ENCODE peak calls at places on chromosomes 4 and X, in seven cellular contexts. J, O, S, I, E, U and R are unnamed samples.

GRCh38 chr4:140738111-140738510 is 18.1 kb downstream of the TBC1D9 start:
- DNase-seq in U (no peak), J (no peak), I (no peak), S (no peak), O (no peak), E (no peak), R (no peak)

GRCh38 chrX:22163306-22163705 is 109.4 kb upstream of the CBLL2 start:
- DNase-seq in I (no peak), U (no peak), S (no peak), J (no peak), O (no peak), E (no peak), R (no peak)

GRCh38 chr4:77220841-77221613 is 64.0 kb downstream of the CCNG2 start:
- DNase-seq in U (no peak), E (no peak), I (no peak), O (peak; percentile 67), J (no peak), S (no peak), R (no peak)

GRCh38 chrX:77009691-77010090 is 437.5 kb upstream of the FGF16 start:
- DNase-seq in S (no peak), J (peak; percentile 5), E (peak; percentile 21), U (no peak), I (no peak), O (peak; percentile 79), R (no peak)

GRCh38 chrX:124771292-124771691 is 424.9 kb downstream of the SH2D1A start:
- DNase-seq in S (no peak), I (no peak), U (no peak), J (no peak), O (no peak), E (no peak), R (no peak)

GRCh38 chr4:30722092-30722915 is 2.1 kb downstream of the PCDH7 start:
- DNase-seq in U (no peak), E (peak; percentile 22), O (no peak), S (peak; percentile 30), I (no peak), J (no peak), R (no peak)

GRCh38 chr4:55444822-55445221 is 49.1 kb downstream of the TMEM165 start:
- DNase-seq in J (no peak), U (peak; percentile 25), O (peak; percentile 36), I (no peak), S (no peak), E (no peak), R (no peak)

GRCh38 chr4:83657336-83657735 is 121.4 kb downstream of the GPAT3 start:
- DNase-seq in O (no peak), E (no peak), J (no peak), S (no peak), I (no peak), U (no peak), R (no peak)

GRCh38 chr4:159505275-159505975 is 402.5 kb downstream of the RAPGEF2 start:
- DNase-seq in I (no peak), S (no peak), U (peak; percentile 41), E (no peak), J (no peak), O (peak; percentile 61), R (no peak)

GRCh38 chr4:153750197-153750817 is 9.5 kb downstream of the RNF175 start:
- DNase-seq in J (peak; percentile 47), O (peak; percentile 49), U (peak; percentile 90), E (no peak), I (peak; percentile 67), S (peak; percentile 76), R (peak; percentile 82)

GRCh38 chr4:118682928-118683327 is 2.3 kb upstream of the METTL14 start:
- DNase-seq in S (no peak), E (no peak), U (peak; percentile 74), O (no peak), I (no peak), J (no peak), R (no peak)

GRCh38 chrX:2766921-2767320 is 15.1 kb downstream of the XG start:
- DNase-seq in J (no peak), O (no peak), E (no peak), U (no peak), S (no peak), I (no peak), R (no peak)

GRCh38 chr4:145178740-145179139 is 1.6 kb downstream of the OTUD4 start:
- DNase-seq in E (no peak), I (no peak), U (no peak), S (no peak), J (no peak), O (peak; percentile 3), R (no peak)

GRCh38 chrX:15293471-15293870 is 22.0 kb downstream of the ASB11 start:
- DNase-seq in U (no peak), E (no peak), O (no peak), I (no peak), S (no peak), J (no peak), R (no peak)

GRCh38 chr4:54073481-54073880 is 9.1 kb upstream of the CHIC2 start:
- DNase-seq in J (no peak), S (no peak), I (no peak), U (no peak), E (no peak), O (peak; percentile 54), R (no peak)

GRCh38 chrX:108736509-108737479 is at the start of gene IRS4:
- DNase-seq in I (peak; percentile 51), E (peak; percentile 48), O (no peak), J (no peak), S (peak; percentile 82), U (no peak), R (peak; percentile 41)

GRCh38 chrX:57267308-57267707 is 19.2 kb upstream of the FAAH2 start:
- DNase-seq in S (no peak), E (no peak), J (no peak), O (no peak), I (no peak), U (no peak), R (no peak)

GRCh38 chrX:65723706-65724105 is 56.3 kb downstream of the MSN start:
- DNase-seq in S (no peak), O (no peak), E (no peak), I (no peak), U (no peak), J (no peak), R (no peak)

GRCh38 chr4:124428648-124429047 is 283.9 kb downstream of the ANKRD50 start:
- DNase-seq in U (no peak), I (no peak), O (no peak), E (no peak), J (no peak), S (no peak), R (no peak)

GRCh38 chr4:124432500-124432899 is 280.0 kb downstream of the ANKRD50 start:
- DNase-seq in J (no peak), O (peak; percentile 72), E (no peak), I (no peak), S (no peak), U (peak; percentile 27), R (no peak)

GRCh38 chr4:124427095-124427767 is 285.3 kb downstream of the ANKRD50 start:
- DNase-seq in J (no peak), U (no peak), S (no peak), O (no peak), E (peak; percentile 65), I (no peak), R (no peak)

GRCh38 chr4:124431663-124432192 is 280.8 kb downstream of the ANKRD50 start:
- DNase-seq in E (no peak), U (no peak), O (peak; percentile 12), I (no peak), S (no peak), J (no peak), R (no peak)

DNA sequence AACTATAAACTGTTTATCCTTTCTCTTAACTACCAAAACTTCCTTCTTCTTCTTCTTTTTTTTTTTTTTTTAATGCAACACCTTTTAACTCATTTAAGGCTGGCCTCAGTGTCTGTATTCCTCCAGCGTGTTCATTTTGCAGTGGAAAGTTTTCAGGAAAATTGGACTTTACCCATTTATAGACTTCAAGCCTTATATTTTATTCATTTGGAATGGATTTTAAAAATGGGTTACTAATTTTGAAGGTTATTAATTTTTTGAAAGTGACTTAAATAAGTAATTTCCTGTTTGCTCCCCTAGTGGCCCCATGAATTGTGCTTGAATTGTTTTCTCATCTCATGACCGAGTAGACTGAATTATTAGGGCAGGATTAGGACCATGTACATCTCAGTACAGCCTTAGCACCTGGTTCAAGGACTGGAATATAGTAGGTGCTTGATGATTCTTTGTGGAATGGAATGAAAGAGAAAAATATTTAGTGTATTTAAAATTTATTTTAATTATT is 282.7 kb downstream of the ANKRD50 start:
- DNase-seq in S (no peak), I (no peak), J (no peak), U (peak; percentile 65), O (no peak), E (no peak), R (no peak)
- TF ChIP-seq CTCF in S (no peak), I (no peak), J (no peak), U (no peak), O (no peak), E (no peak), R (no peak)

DNA sequence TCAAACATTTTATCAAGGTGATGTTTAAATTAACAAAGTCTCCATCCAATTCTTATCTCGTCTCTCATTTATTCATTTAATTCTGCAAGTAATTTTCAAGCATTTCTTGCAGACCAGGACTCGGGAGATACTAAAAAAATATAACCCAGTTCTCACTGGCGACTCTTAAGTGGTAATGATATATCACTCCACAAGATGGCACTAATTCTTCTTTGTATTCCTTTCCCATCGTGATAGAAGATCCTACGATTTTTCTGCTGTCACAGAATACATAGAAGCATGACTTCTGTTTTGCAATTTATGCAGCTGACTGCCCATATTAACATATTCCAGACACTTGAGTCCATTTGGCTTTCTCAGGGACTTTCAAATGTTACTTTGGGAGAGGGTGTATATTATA is 64.0 kb upstream of the FGF13 start:
- DNase-seq in I (no peak), O (peak; percentile 25), S (no peak), U (peak; percentile 71), J (no peak), E (no peak), R (no peak)
- TF ChIP-seq CTCF in I (peak; percentile 55), O (peak; percentile 34), S (peak; percentile 40), U (peak; percentile 60), J (peak; percentile 59), E (no peak), R (peak; percentile 81)

DNA sequence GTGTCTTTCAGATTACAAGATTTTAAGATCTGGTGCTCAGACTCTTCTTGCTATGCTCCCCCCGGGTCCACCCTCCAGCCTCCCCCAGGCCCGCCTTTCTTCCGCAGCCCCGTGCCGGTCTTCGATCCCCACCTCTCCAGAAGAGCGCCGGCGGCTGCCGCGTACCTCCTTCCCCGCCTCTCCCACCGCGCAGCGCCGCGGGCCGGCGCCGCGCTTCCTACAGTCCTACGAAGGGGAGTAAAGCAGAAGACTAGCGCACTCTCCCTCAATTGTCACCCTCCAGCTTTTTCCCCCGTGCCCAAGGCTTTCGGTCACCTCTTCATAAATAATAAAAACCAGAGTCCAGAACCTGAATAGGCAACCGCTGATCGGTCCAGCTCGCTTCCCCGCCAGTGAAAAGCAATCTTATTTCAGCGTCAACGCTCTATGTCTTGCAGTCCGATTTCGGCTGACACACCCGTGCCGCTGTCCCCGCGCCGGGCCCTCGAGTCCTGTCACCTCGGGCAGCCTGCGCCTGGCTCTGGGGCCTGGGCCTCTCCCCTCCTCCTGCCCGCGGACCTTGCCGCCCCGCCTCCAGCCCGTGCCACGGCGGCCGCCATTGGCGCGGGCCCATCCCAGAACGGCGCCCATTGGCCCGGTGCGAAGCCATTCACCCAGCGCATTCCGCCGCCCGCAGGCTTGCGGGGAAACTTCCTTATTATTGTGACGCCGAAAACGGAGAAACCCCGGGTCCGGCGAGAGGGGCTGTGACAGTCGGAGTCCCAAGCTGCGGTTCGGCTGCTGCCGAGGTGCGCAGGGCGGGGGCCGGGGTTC is at the start of gene HERC3:
- DNase-seq in J (no peak), U (peak; percentile 80), I (peak; percentile 95), E (peak; percentile 86), O (peak; percentile 71), S (peak; percentile 93), R (peak; percentile 81)
- TF ChIP-seq CTCF in J (no peak), U (no peak), I (no peak), E (no peak), O (no peak), S (no peak), R (no peak)

GRCh38 chr4:111537165-111537564 is 608.1 kb upstream of the FAM241A start:
- DNase-seq in O (no peak), E (no peak), S (no peak), J (no peak), U (no peak), I (no peak), R (no peak)
- TF ChIP-seq CTCF in O (no peak), E (no peak), S (no peak), J (no peak), U (no peak), I (no peak), R (no peak)